ENCODE peak calls at places on chromosomes 3 and 15, in seven cellular contexts. L is transverse colon, N is A549, C is stomach, Z is vagina, M is AG04450, U is OCI-LY7. W is an unnamed sample.

GRCh38 chr3:61796088-61796680 is 234.8 kb downstream of the PTPRG start:
- DNase-seq in L (no peak), N (no peak), C (no peak), Z (no peak), M (no peak), U (no peak), W (no peak)

GRCh38 chr3:141412087-141412935 is 44.0 kb downstream of the ZBTB38 start:
- DNase-seq in L (peak), N (peak), C (peak), Z (no peak), M (peak), U (peak), W (no peak)

GRCh38 chr15:70936326-70936725 is 43.7 kb downstream of the LRRC49 start:
- DNase-seq in L (no peak), N (no peak), C (no peak), Z (no peak), M (no peak), U (no peak), W (no peak)

GRCh38 chr3:22371592-22372291 is 620.7 kb upstream of the ZNF385D start:
- DNase-seq in L (no peak), N (no peak), C (no peak), Z (no peak), M (no peak), U (no peak), W (peak)

GRCh38 chr3:135966349-135966695 is 794 bp downstream of the PPP2R3A start:
- DNase-seq in L (no peak), N (no peak), C (no peak), Z (no peak), M (no peak), U (no peak), W (no peak)

GRCh38 chr15:97316362-97316761 is 644.1 kb upstream of the ARRDC4 start:
- DNase-seq in L (no peak), N (no peak), C (no peak), Z (no peak), M (no peak), U (no peak), W (no peak)

GRCh38 chr3:170585937-170586310 is at the start of gene SLC7A14:
- DNase-seq in L (no peak), N (no peak), C (no peak), Z (no peak), M (no peak), U (no peak), W (no peak)

GRCh38 chr3:61562042-61562809 is 855 bp downstream of the PTPRG start:
- DNase-seq in L (peak), N (peak), C (no peak), Z (peak), M (no peak), U (no peak), W (peak)

GRCh38 chr3:28850186-28850585 is 430.7 kb upstream of the RBMS3 start:
- DNase-seq in L (no peak), N (no peak), C (no peak), Z (no peak), M (no peak), U (no peak), W (no peak)

GRCh38 chr3:169755488-169755887 is 9.4 kb downstream of the TERC start:
- DNase-seq in L (no peak), N (no peak), C (no peak), Z (no peak), M (no peak), U (no peak), W (no peak)

GRCh38 chr15:51341366-51342248 is at the start of gene GLDN:
- DNase-seq in L (no peak), N (peak), C (peak), Z (no peak), M (no peak), U (no peak), W (peak)

GRCh38 chr15:74821091-74821789 is 5.2 kb upstream of the CPLX3 start:
- DNase-seq in L (no peak), N (no peak), C (no peak), Z (no peak), M (no peak), U (peak), W (no peak)

GRCh38 chr3:156418428-156418827 is 136.5 kb downstream of the SSR3 start:
- DNase-seq in L (no peak), N (no peak), C (no peak), Z (no peak), M (no peak), U (no peak), W (no peak)

GRCh38 chr15:85402195-85402921 is 22.0 kb downstream of the AKAP13 start:
- DNase-seq in L (no peak), N (no peak), C (no peak), Z (no peak), M (peak), U (peak), W (no peak)

GRCh38 chr3:11071096-11071755 is 78.7 kb downstream of the SLC6A1 start:
- DNase-seq in L (no peak), N (no peak), C (no peak), Z (no peak), M (no peak), U (no peak), W (no peak)

GRCh38 chr3:167876603-167877325 is 141.2 kb downstream of the SERPINI1 start:
- DNase-seq in L (no peak), N (no peak), C (no peak), Z (no peak), M (peak), U (no peak), W (no peak)

GRCh38 chr3:143771258-143771657 is 77.0 kb downstream of the SLC9A9 start:
- DNase-seq in L (no peak), N (no peak), C (no peak), Z (no peak), M (no peak), U (no peak), W (no peak)

GRCh38 chr3:107619549-107619948 is 96.8 kb downstream of the BBX start:
- DNase-seq in L (no peak), N (no peak), C (no peak), Z (no peak), M (no peak), U (no peak), W (no peak)

GRCh38 chr3:105805402-105805801 is 63.4 kb downstream of the CBLB start:
- DNase-seq in L (no peak), N (no peak), C (no peak), Z (no peak), M (no peak), U (no peak), W (no peak)

GRCh38 chr15:66841953-66842681 is 140.1 kb downstream of the SMAD6 start:
- DNase-seq in L (peak), N (peak), C (peak), Z (no peak), M (peak), U (no peak), W (peak)

DNA sequence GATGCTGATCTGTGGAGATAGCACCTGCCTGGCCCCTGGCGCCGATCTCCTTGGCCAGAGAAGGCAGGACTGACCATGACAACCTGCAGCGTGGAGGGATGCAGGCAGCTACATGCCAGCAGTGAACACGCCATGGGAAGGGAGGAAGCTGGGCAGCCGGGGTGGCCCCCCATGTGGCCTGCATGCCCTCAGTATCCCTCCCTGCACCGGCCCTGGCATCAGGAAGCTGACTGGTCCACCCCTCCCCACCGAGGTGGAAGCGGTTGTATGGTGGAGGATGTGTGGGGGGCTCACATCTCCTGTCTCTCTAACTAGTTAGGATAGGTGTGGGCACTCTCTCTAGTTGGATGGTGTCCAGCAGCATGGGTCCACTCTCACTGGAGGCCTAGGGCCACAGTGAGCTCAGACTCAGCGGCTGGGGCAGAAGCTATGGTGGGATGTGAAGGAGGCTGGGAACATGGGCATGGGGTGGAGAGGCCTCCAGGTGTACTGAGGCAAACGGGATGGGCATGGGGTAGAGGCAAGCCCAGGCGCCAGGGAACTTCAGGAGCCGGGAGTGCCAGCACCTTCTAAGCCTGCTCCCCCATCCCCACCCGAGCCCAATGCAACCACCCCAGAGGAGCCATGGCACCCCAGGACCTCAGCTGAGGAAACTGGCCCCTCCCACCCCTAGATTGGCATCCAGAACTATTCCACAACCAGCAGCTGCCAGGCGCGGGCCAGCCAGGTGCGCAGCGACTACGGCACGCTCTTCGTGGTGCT is 1.8 kb upstream of the ABTB1 start:
- DNase-seq in L (no peak), N (no peak), C (peak), Z (no peak), M (no peak), U (no peak), W (peak)
- H3K27ac ChIP-seq in L (no peak), N (peak), C (no peak), Z (no peak), M (no peak), U (no peak), W (no peak)

DNA sequence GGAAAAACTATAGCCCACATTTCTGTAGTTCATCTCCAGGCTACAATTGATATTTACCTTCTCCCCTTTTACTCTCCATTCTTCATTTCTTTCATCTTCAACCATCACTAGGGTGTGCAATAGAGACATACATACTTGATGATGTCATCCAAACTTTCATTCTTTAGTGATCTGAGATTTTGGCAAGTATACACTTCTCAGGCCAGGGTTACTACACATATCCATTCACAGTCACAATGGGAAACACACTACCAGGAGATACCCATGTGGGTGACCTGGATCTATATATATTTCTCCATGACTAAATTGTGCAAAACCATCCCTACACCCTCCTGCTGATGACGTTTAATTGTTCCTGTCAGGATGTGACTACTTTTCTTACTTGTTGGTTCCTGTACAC is 769.5 kb upstream of the DPPA4 start:
- DNase-seq in L (no peak), N (no peak), C (no peak), Z (no peak), M (no peak), U (no peak), W (no peak)
- TF ChIP-seq CTCF in L (no peak), N (no peak), C (no peak), Z (no peak), M (no peak), U (no peak), W (no peak)

GRCh38 chr15:68230157-68231100 is 901 bp upstream of the CLN6 start:
- DNase-seq in L (peak), N (no peak), C (peak), Z (peak), M (no peak), U (peak), W (no peak)

GRCh38 chr15:68235022-68235421 is 5.5 kb upstream of the CLN6 start:
- DNase-seq in L (no peak), N (no peak), C (no peak), Z (no peak), M (no peak), U (no peak), W (no peak)

GRCh38 chr15:68231102-68231818 is 1.7 kb upstream of the CLN6 start:
- DNase-seq in L (no peak), N (no peak), C (peak), Z (peak), M (no peak), U (no peak), W (no peak)

GRCh38 chr15:68232937-68233336 is 3.4 kb upstream of the CLN6 start:
- DNase-seq in L (no peak), N (no peak), C (peak), Z (no peak), M (no peak), U (no peak), W (no peak)

GRCh38 chr15:68234060-68234459 is 4.5 kb upstream of the CLN6 start:
- DNase-seq in L (no peak), N (no peak), C (peak), Z (no peak), M (no peak), U (no peak), W (no peak)
- H3K4me3 ChIP-seq in L (no peak), N (no peak), C (no peak), Z (no peak), M (no peak), U (no peak), W (no peak)

GRCh38 chr3:120599211-120599610 is 3.1 kb downstream of the NDUFB4 start:
- DNase-seq in L (no peak), N (no peak), C (no peak), Z (no peak), M (no peak), U (no peak), W (no peak)

GRCh38 chr3:120596116-120596852 is at the start of gene NDUFB4:
- DNase-seq in L (peak), N (peak), C (peak), Z (peak), M (peak), U (peak), W (peak)

GRCh38 chr3:120596853-120597223 is 702 bp downstream of the NDUFB4 start:
- DNase-seq in L (no peak), N (no peak), C (no peak), Z (no peak), M (no peak), U (no peak), W (no peak)

GRCh38 chr3:120597445-120598049 is 1.4 kb downstream of the NDUFB4 start:
- DNase-seq in L (no peak), N (no peak), C (no peak), Z (no peak), M (no peak), U (no peak), W (no peak)

DNA sequence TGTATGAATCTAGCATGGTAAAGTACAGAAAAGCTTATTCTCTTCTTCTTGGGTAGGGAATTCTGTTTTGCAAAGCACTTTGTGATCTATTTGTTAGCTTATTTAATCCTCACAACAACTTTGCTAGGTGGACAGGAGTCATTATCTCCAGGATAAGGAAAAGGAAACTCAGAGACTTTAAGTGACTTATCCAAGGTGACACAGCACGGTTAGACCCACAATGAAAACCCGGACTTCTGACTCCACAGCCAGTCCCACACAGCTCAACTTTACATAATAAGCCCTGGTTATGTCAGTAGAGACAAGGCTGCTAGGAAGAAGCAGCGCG is 384 bp upstream of the NDUFB4 start:
- DNase-seq in L (no peak), N (no peak), C (no peak), Z (no peak), M (no peak), U (no peak), W (no peak)
- H3K27ac ChIP-seq in L (peak), N (peak), C (peak), Z (peak), M (no peak), U (no peak), W (peak)

W was measured in upper lobe of right lung.